ENCODE peak calls at places on chromosomes 7 and 10, in six cellular contexts. R is PC-3, S is NCI-H510A treated with DMSO at 0.1 percent for 48 hours, U is SK-N-SH, L is GDM1, T is gastrocnemius medialis. F is an unnamed sample.

GRCh38 chr7:158819571-158820203 is 9.6 kb downstream of the ESYT2 start:
- DNase-seq in T (no peak), U (no peak), S (no peak), R (no peak), L (no peak), F (peak; percentile 33)

GRCh38 chr7:117227091-117227490 is 95.8 kb downstream of the WNT2 start:
- DNase-seq in T (no peak), R (no peak), L (no peak), S (no peak), U (no peak), F (no peak)

GRCh38 chr10:48509061-48509772 is 95.7 kb downstream of the ARHGAP22 start:
- DNase-seq in U (no peak), L (no peak), S (no peak), R (no peak), T (no peak), F (no peak)

GRCh38 chr10:97534746-97535367 is 36.1 kb downstream of the UBTD1 start:
- DNase-seq in U (peak; percentile 62), R (peak; percentile 42), L (peak; percentile 24), S (no peak), T (peak; percentile 46), F (peak; percentile 21)

GRCh38 chr7:95102662-95103061 is 195.3 kb downstream of the PPP1R9A start:
- DNase-seq in T (no peak), L (no peak), R (peak; percentile 87), S (no peak), U (no peak), F (no peak)

GRCh38 chr7:35685781-35686180 is 9.2 kb downstream of the HERPUD2 start:
- DNase-seq in L (no peak), S (no peak), U (no peak), T (no peak), R (no peak), F (no peak)

GRCh38 chr7:28570970-28571288 is 158.6 kb downstream of the CREB5 start:
- DNase-seq in T (no peak), L (no peak), R (peak; percentile 82), U (no peak), S (no peak), F (no peak)

GRCh38 chr10:85008493-85009181 is 680.2 kb downstream of the CCSER2 start:
- DNase-seq in U (no peak), T (no peak), R (no peak), S (peak; percentile 84), L (no peak), F (no peak)

GRCh38 chr10:43859016-43859525 is 210.4 kb upstream of the ZNF32 start:
- DNase-seq in U (no peak), T (no peak), R (no peak), S (no peak), L (no peak), F (no peak)

GRCh38 chr7:303425-303824 is 13.5 kb downstream of the FOXL3 start:
- DNase-seq in L (no peak), U (no peak), T (no peak), R (no peak), S (no peak), F (no peak)

GRCh38 chr10:61804414-61804813 is 97.1 kb upstream of the ARID5B start:
- DNase-seq in S (no peak), T (no peak), L (no peak), U (no peak), R (peak; percentile 55), F (no peak)

GRCh38 chr10:121405096-121405495 is 193.1 kb downstream of the FGFR2 start:
- DNase-seq in R (no peak), U (no peak), S (no peak), T (no peak), L (no peak), F (no peak)

GRCh38 chr7:101816499-101817030 is 861 bp upstream of the CUX1 start:
- DNase-seq in S (no peak), R (peak; percentile 43), U (peak; percentile 89), L (peak; percentile 9), T (peak; percentile 46), F (no peak)

GRCh38 chr10:17673517-17674051 is 29.6 kb downstream of the STAM start:
- DNase-seq in S (no peak), L (no peak), U (no peak), R (peak; percentile 84), T (peak; percentile 73), F (no peak)

GRCh38 chr10:30489291-30489823 is 55.4 kb downstream of the MAP3K8 start:
- DNase-seq in T (no peak), U (no peak), L (no peak), S (no peak), R (no peak), F (no peak)

GRCh38 chr10:105963450-105963849 is 1201.1 kb downstream of the SORCS1 start:
- DNase-seq in S (no peak), R (no peak), U (no peak), L (no peak), T (no peak), F (no peak)

GRCh38 chr10:84783909-84784308 is 455.5 kb downstream of the CCSER2 start:
- DNase-seq in S (no peak), U (no peak), R (no peak), L (no peak), T (no peak), F (no peak)

GRCh38 chr10:69278446-69278963 is at the start of gene HK1:
- DNase-seq in S (no peak), T (no peak), R (no peak), L (no peak), U (no peak), F (no peak)

GRCh38 chr10:60646966-60647796 is 131.1 kb upstream of the CDK1 start:
- DNase-seq in R (peak; percentile 98), S (peak; percentile 49), L (peak; percentile 9), T (no peak), U (peak; percentile 12), F (no peak)

GRCh38 chr7:141701489-141702046 is 398 bp downstream of the DENND11 start:
- DNase-seq in T (peak; percentile 22), L (peak; percentile 26), S (peak; percentile 10), R (peak; percentile 40), U (peak; percentile 89), F (peak; percentile 67)

GRCh38 chr7:147013820-147014219 is 897.2 kb downstream of the CNTNAP2 start:
- DNase-seq in T (no peak), S (no peak), U (no peak), R (no peak), L (no peak), F (no peak)

GRCh38 chr7:102993532-102994029 is 80.8 kb downstream of the LRRC17 start:
- DNase-seq in L (no peak), T (no peak), S (no peak), U (no peak), R (no peak), F (no peak)

GRCh38 chr7:151291206-151291605 is 42.7 kb upstream of the SMARCD3 start:
- DNase-seq in U (no peak), T (no peak), R (peak; percentile 6), L (no peak), S (no peak), F (no peak)

GRCh38 chr7:74417419-74417971 is 36.2 kb upstream of the GTF2IRD1 start:
- DNase-seq in T (peak; percentile 69), U (peak; percentile 97), L (no peak), R (peak; percentile 71), S (peak; percentile 58), F (peak; percentile 17)

GRCh38 chr7:27689045-27689877 is 26.6 kb upstream of the HIBADH start:
- DNase-seq in T (no peak), L (peak; percentile 25), R (peak; percentile 67), S (no peak), U (peak; percentile 42), F (no peak)

GRCh38 chr7:138105216-138105615 is 29.0 kb downstream of the AKR1D1 start:
- DNase-seq in R (peak; percentile 41), L (no peak), T (no peak), U (no peak), S (no peak), F (no peak)

GRCh38 chr10:124242365-124242764 is 149.0 kb upstream of the CHST15 start:
- DNase-seq in T (no peak), R (no peak), U (no peak), S (no peak), L (no peak), F (no peak)

GRCh38 chr7:90211391-90212148 is at the start of gene STEAP2:
- DNase-seq in S (peak; percentile 52), T (peak; percentile 55), R (peak; percentile 92), U (peak; percentile 96), L (no peak), F (no peak)

GRCh38 chr10:58807631-58808024 is 295.0 kb downstream of the BICC1 start:
- DNase-seq in R (peak; percentile 98), T (no peak), S (no peak), L (no peak), U (no peak), F (no peak)

GRCh38 chr10:25113231-25114035 is 61.4 kb upstream of the GPR158 start:
- DNase-seq in T (peak; percentile 38), U (peak; percentile 61), R (peak; percentile 87), L (peak; percentile 34), S (peak; percentile 27), F (no peak)

GRCh38 chr7:124909808-124910207 is 19.8 kb downstream of the POT1 start:
- DNase-seq in R (no peak), S (no peak), L (no peak), T (no peak), U (no peak), F (no peak)

GRCh38 chr10:97129666-97130065 is 56.1 kb downstream of the SLIT1 start:
- DNase-seq in U (no peak), T (no peak), L (no peak), S (no peak), R (no peak), F (no peak)

GRCh38 chr10:72084094-72084459 is 4.3 kb downstream of the SPOCK2 start:
- DNase-seq in U (no peak), L (no peak), S (no peak), R (no peak), T (no peak), F (peak; percentile 64)

GRCh38 chr10:91864744-91865143 is 44.5 kb downstream of the FGFBP3 start:
- DNase-seq in U (no peak), L (no peak), T (no peak), S (no peak), R (no peak), F (no peak)

GRCh38 chr10:49115015-49115795 is at the start of gene VSTM4:
- DNase-seq in L (no peak), S (no peak), U (peak; percentile 93), T (no peak), R (no peak), F (no peak)

GRCh38 chr10:34815174-34816066 is at the start of gene PARD3:
- DNase-seq in L (no peak), T (peak; percentile 69), U (peak; percentile 95), R (peak; percentile 91), S (no peak), F (no peak)

GRCh38 chr10:6751363-6751762 is 171.3 kb upstream of the PRKCQ start:
- DNase-seq in L (no peak), T (no peak), S (no peak), R (peak; percentile 14), U (no peak), F (no peak)

GRCh38 chr10:68231916-68232315 is at the start of gene ATOH7:
- DNase-seq in L (no peak), T (no peak), U (no peak), S (peak; percentile 35), R (no peak), F (no peak)

GRCh38 chr10:63429280-63429679 is 36.5 kb downstream of the JMJD1C start:
- DNase-seq in S (no peak), R (peak; percentile 65), U (no peak), L (no peak), T (no peak), F (no peak)

F was measured in stimulated activated naive CD4-positive, alpha-beta T cell treated with Interleukin-2 at 50 U/mL for 16 hours.